ENCODE peak calls at places on chromosomes 4 and X, in six cellular contexts. One of them, this sample, is unnamed. For H3K4me1, the result is how much of the 10 kb centered on the place peaks cover.

GRCh38 chr4:141037441-141037840 is 95.8 kb downstream of the RNF150 start:
- DNase-seq in PC-9: no peak
- DNase-seq in heart left ventricle: no peak
- DNase-seq in endodermal cell: no peak
- DNase-seq in lower lobe of right lung: no peak
- DNase-seq in psoas muscle: no peak
- DNase-seq in this sample: no peak

GRCh38 chr4:80452768-80453167 is 117.2 kb downstream of the CFAP299 start:
- DNase-seq in heart left ventricle: no peak
- DNase-seq in lower lobe of right lung: no peak
- DNase-seq in psoas muscle: no peak
- DNase-seq in PC-9: no peak
- DNase-seq in endodermal cell: no peak
- DNase-seq in this sample: no peak

GRCh38 chrX:108397627-108398392 is 40.4 kb downstream of the COL4A6 start:
- DNase-seq in PC-9: peak
- DNase-seq in heart left ventricle: no peak
- DNase-seq in psoas muscle: no peak
- DNase-seq in lower lobe of right lung: no peak
- DNase-seq in endodermal cell: no peak
- DNase-seq in this sample: no peak

GRCh38 chr4:139514382-139515059 is 41.5 kb downstream of the SETD7 start:
- DNase-seq in endodermal cell: no peak
- DNase-seq in PC-9: no peak
- DNase-seq in psoas muscle: no peak
- DNase-seq in lower lobe of right lung: no peak
- DNase-seq in heart left ventricle: no peak
- DNase-seq in this sample: no peak

GRCh38 chr4:176354884-176355283 is 35.1 kb downstream of the SPCS3 start:
- DNase-seq in psoas muscle: no peak
- DNase-seq in lower lobe of right lung: no peak
- DNase-seq in PC-9: no peak
- DNase-seq in heart left ventricle: no peak
- DNase-seq in endodermal cell: no peak
- DNase-seq in this sample: no peak

GRCh38 chr4:157217708-157218107 is 2.8 kb upstream of the GRIA2 start:
- DNase-seq in psoas muscle: no peak
- DNase-seq in heart left ventricle: no peak
- DNase-seq in lower lobe of right lung: no peak
- DNase-seq in PC-9: no peak
- DNase-seq in endodermal cell: no peak
- DNase-seq in this sample: no peak

GRCh38 chrX:9141496-9141895 is 107.6 kb upstream of the FAM9B start:
- DNase-seq in psoas muscle: no peak
- DNase-seq in heart left ventricle: no peak
- DNase-seq in PC-9: no peak
- DNase-seq in endodermal cell: no peak
- DNase-seq in lower lobe of right lung: no peak
- DNase-seq in this sample: no peak

GRCh38 chr4:156169861-156170260 is 216.2 kb upstream of the CTSO start:
- DNase-seq in heart left ventricle: no peak
- DNase-seq in PC-9: no peak
- DNase-seq in endodermal cell: peak
- DNase-seq in psoas muscle: no peak
- DNase-seq in lower lobe of right lung: no peak
- DNase-seq in this sample: no peak

GRCh38 chr4:157204634-157205244 is 15.8 kb upstream of the GRIA2 start:
- DNase-seq in lower lobe of right lung: peak
- DNase-seq in endodermal cell: peak
- DNase-seq in psoas muscle: no peak
- DNase-seq in PC-9: no peak
- DNase-seq in heart left ventricle: no peak
- DNase-seq in this sample: no peak

GRCh38 chr4:139609647-139610046 is 53.6 kb upstream of the SETD7 start:
- DNase-seq in psoas muscle: no peak
- DNase-seq in heart left ventricle: no peak
- DNase-seq in lower lobe of right lung: no peak
- DNase-seq in endodermal cell: no peak
- DNase-seq in PC-9: no peak
- DNase-seq in this sample: no peak

GRCh38 chr4:21195682-21196081 is 495.4 kb downstream of the PACRGL start:
- DNase-seq in psoas muscle: no peak
- DNase-seq in heart left ventricle: no peak
- DNase-seq in lower lobe of right lung: no peak
- DNase-seq in PC-9: no peak
- DNase-seq in endodermal cell: no peak
- DNase-seq in this sample: no peak

GRCh38 chr4:38075370-38076152 is 115.4 kb downstream of the PTTG2 start:
- DNase-seq in psoas muscle: no peak
- DNase-seq in endodermal cell: no peak
- DNase-seq in lower lobe of right lung: no peak
- DNase-seq in PC-9: peak
- DNase-seq in heart left ventricle: no peak
- DNase-seq in this sample: no peak

GRCh38 chr4:93852680-93853079 is 24.1 kb downstream of the ATOH1 start:
- DNase-seq in psoas muscle: no peak
- DNase-seq in heart left ventricle: no peak
- DNase-seq in PC-9: no peak
- DNase-seq in endodermal cell: no peak
- DNase-seq in lower lobe of right lung: no peak
- DNase-seq in this sample: no peak

GRCh38 chr4:99219072-99219471 is at the start of gene ADH6:
- DNase-seq in PC-9: no peak
- DNase-seq in endodermal cell: no peak
- DNase-seq in lower lobe of right lung: no peak
- DNase-seq in psoas muscle: no peak
- DNase-seq in heart left ventricle: no peak
- DNase-seq in this sample: peak

GRCh38 chr4:40890764-40891163 is 141.0 kb downstream of the NSUN7 start:
- DNase-seq in lower lobe of right lung: no peak
- DNase-seq in PC-9: no peak
- DNase-seq in psoas muscle: no peak
- DNase-seq in endodermal cell: no peak
- DNase-seq in heart left ventricle: no peak
- DNase-seq in this sample: no peak

GRCh38 chr4:96025031-96025430 is 185.1 kb downstream of the PDHA2 start:
- DNase-seq in psoas muscle: no peak
- DNase-seq in lower lobe of right lung: no peak
- DNase-seq in PC-9: no peak
- DNase-seq in endodermal cell: no peak
- DNase-seq in heart left ventricle: no peak
- DNase-seq in this sample: no peak

GRCh38 chr4:107279729-107280128 is 243.6 kb upstream of the DKK2 start:
- DNase-seq in PC-9: no peak
- DNase-seq in lower lobe of right lung: no peak
- DNase-seq in heart left ventricle: no peak
- DNase-seq in endodermal cell: no peak
- DNase-seq in psoas muscle: no peak
- DNase-seq in this sample: no peak

GRCh38 chr4:53714377-53715140 is 123.3 kb upstream of the LNX1 start:
- DNase-seq in endodermal cell: no peak
- DNase-seq in heart left ventricle: no peak
- DNase-seq in PC-9: no peak
- DNase-seq in lower lobe of right lung: no peak
- DNase-seq in psoas muscle: no peak
- DNase-seq in this sample: no peak

GRCh38 chr4:53905935-53906377 is 158.4 kb downstream of the CHIC2 start:
- DNase-seq in psoas muscle: peak
- DNase-seq in PC-9: no peak
- DNase-seq in endodermal cell: peak
- DNase-seq in heart left ventricle: peak
- DNase-seq in lower lobe of right lung: no peak
- DNase-seq in this sample: no peak

GRCh38 chr4:144646523-144647094 is 653 bp downstream of the HHIP start:
- DNase-seq in heart left ventricle: no peak
- DNase-seq in endodermal cell: peak
- DNase-seq in lower lobe of right lung: no peak
- DNase-seq in psoas muscle: no peak
- DNase-seq in PC-9: no peak
- DNase-seq in this sample: no peak
- TF ChIP-seq CTCF in heart left ventricle: no peak
- TF ChIP-seq CTCF in endodermal cell: no peak
- TF ChIP-seq CTCF in lower lobe of right lung: no peak
- TF ChIP-seq CTCF in psoas muscle: no peak
- TF ChIP-seq CTCF in PC-9: no peak
- TF ChIP-seq CTCF in this sample: no peak

GRCh38 chr4:74437866-74438265 is 7.1 kb upstream of the AREG start:
- DNase-seq in endodermal cell: no peak
- DNase-seq in PC-9: no peak
- DNase-seq in lower lobe of right lung: no peak
- DNase-seq in heart left ventricle: no peak
- DNase-seq in psoas muscle: no peak
- DNase-seq in this sample: no peak

GRCh38 chr4:74441744-74442143 is 3.2 kb upstream of the AREG start:
- DNase-seq in endodermal cell: no peak
- DNase-seq in PC-9: no peak
- DNase-seq in heart left ventricle: no peak
- DNase-seq in psoas muscle: no peak
- DNase-seq in lower lobe of right lung: no peak
- DNase-seq in this sample: no peak

GRCh38 chr4:74438661-74439060 is 6.3 kb upstream of the AREG start:
- DNase-seq in endodermal cell: no peak
- DNase-seq in heart left ventricle: no peak
- DNase-seq in lower lobe of right lung: no peak
- DNase-seq in PC-9: no peak
- DNase-seq in psoas muscle: no peak
- DNase-seq in this sample: no peak

GRCh38 chr4:74440356-74440755 is 4.6 kb upstream of the AREG start:
- DNase-seq in psoas muscle: no peak
- DNase-seq in lower lobe of right lung: no peak
- DNase-seq in heart left ventricle: no peak
- DNase-seq in PC-9: no peak
- DNase-seq in endodermal cell: no peak
- DNase-seq in this sample: no peak

DNA sequence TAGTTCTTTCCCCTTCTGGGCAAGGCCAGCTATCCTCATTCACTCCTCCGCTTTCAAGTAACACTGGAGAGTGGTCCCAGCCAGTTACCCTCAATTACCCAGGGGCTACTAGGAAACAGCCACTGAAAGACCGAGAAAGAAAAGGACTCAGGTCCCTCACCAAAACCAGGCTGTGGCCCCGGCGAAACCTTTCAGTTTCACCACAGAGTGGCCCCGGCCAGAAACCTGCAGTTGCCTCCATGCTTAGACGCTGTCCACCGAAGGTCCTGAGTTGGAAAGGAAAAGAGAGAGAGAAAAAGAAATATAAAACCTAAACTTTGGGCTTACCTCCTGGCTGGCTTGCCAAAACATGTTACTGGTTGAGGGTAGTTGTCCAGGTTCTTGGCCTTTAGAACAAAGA is 5.0 kb upstream of the AREG start:
- DNase-seq in PC-9: no peak
- DNase-seq in psoas muscle: no peak
- DNase-seq in endodermal cell: no peak
- DNase-seq in lower lobe of right lung: no peak
- DNase-seq in heart left ventricle: no peak
- DNase-seq in this sample: no peak
- H3K4me1 ChIP-seq in PC-9: under half
- H3K4me1 ChIP-seq in psoas muscle: under half
- H3K4me1 ChIP-seq in endodermal cell: under half
- H3K4me1 ChIP-seq in lower lobe of right lung: under half
- H3K4me1 ChIP-seq in heart left ventricle: under half
- H3K4me1 ChIP-seq in this sample: under half

GRCh38 chrX:40090050-40090804 is 7.5 kb downstream of the BCOR start:
- DNase-seq in psoas muscle: no peak
- DNase-seq in lower lobe of right lung: peak
- DNase-seq in heart left ventricle: peak
- DNase-seq in PC-9: no peak
- DNase-seq in endodermal cell: peak
- DNase-seq in this sample: peak
- H3K4me3 ChIP-seq in psoas muscle: peak
- H3K4me3 ChIP-seq in lower lobe of right lung: peak
- H3K4me3 ChIP-seq in heart left ventricle: peak
- H3K4me3 ChIP-seq in PC-9: no peak
- H3K4me3 ChIP-seq in endodermal cell: peak
- H3K4me3 ChIP-seq in this sample: peak

DNA sequence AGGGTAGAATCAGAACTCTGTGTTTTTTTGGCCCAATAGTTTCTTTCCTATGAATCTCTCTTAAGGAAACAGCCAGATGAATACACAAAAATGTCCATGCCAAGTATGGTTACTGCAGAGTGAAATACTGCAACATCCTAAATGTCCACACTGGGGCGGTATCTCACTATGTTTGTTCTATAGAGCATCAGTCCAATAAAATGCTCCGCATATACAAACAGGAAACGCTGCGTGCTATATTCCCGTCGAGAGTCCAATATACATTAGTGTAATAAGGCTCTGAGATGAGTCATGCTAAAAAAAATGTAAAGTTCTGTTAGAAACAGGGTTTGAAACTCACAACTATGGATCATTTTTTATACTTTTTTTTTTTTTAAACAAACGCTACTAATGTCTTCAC is 72.9 kb upstream of the ENOX2 start:
- DNase-seq in heart left ventricle: no peak
- DNase-seq in endodermal cell: peak
- DNase-seq in PC-9: peak
- DNase-seq in psoas muscle: no peak
- DNase-seq in lower lobe of right lung: no peak
- DNase-seq in this sample: no peak
- TF ChIP-seq CTCF in heart left ventricle: peak
- TF ChIP-seq CTCF in endodermal cell: peak
- TF ChIP-seq CTCF in PC-9: peak
- TF ChIP-seq CTCF in psoas muscle: peak
- TF ChIP-seq CTCF in lower lobe of right lung: peak
- TF ChIP-seq CTCF in this sample: peak

GRCh38 chrX:147914609-147915008 is 2.9 kb downstream of the FMR1 start:
- DNase-seq in endodermal cell: no peak
- DNase-seq in heart left ventricle: no peak
- DNase-seq in psoas muscle: no peak
- DNase-seq in PC-9: no peak
- DNase-seq in lower lobe of right lung: no peak
- DNase-seq in this sample: no peak
- H3K4me1 ChIP-seq in endodermal cell: under half
- H3K4me1 ChIP-seq in heart left ventricle: under half
- H3K4me1 ChIP-seq in psoas muscle: under half
- H3K4me1 ChIP-seq in PC-9: under half
- H3K4me1 ChIP-seq in lower lobe of right lung: under half
- H3K4me1 ChIP-seq in this sample: under half

GRCh38 chr4:153955306-153955705 is 166.4 kb upstream of the SFRP2 start:
- DNase-seq in PC-9: no peak
- DNase-seq in heart left ventricle: no peak
- DNase-seq in psoas muscle: no peak
- DNase-seq in endodermal cell: no peak
- DNase-seq in lower lobe of right lung: no peak
- DNase-seq in this sample: no peak
- H3K4me3 ChIP-seq in PC-9: no peak
- H3K4me3 ChIP-seq in heart left ventricle: no peak
- H3K4me3 ChIP-seq in psoas muscle: no peak
- H3K4me3 ChIP-seq in endodermal cell: no peak
- H3K4me3 ChIP-seq in lower lobe of right lung: no peak
- H3K4me3 ChIP-seq in this sample: no peak

This sample was measured in right lobe of liver.